ENCODE peak calls at places on chromosomes 7 and 10, in five cellular contexts. E is HEK293T, U is AG08395, C is chondrocyte, W is left ventricle myocardium superior. P is an unnamed sample.

GRCh38 chr7:112357136-112357535 is 93.1 kb upstream of the IFRD1 start:
- DNase-seq in E (no peak), C (no peak), W (no peak), U (no peak), P (no peak)

GRCh38 chr7:55177589-55178261 is 158.9 kb downstream of the EGFR start:
- DNase-seq in U (peak; percentile 29), W (peak; percentile 64), E (no peak), C (no peak), P (peak; percentile 68)

GRCh38 chr7:6446977-6447588 is 671 bp downstream of the DAGLB start:
- DNase-seq in C (no peak), W (peak; percentile 71), E (peak; percentile 40), U (peak; percentile 55), P (peak; percentile 69)

GRCh38 chr7:28144266-28144665 is 36.3 kb downstream of the JAZF1 start:
- DNase-seq in U (no peak), C (no peak), W (no peak), E (peak; percentile 19), P (no peak)

GRCh38 chr7:70631732-70632131 is 500.2 kb upstream of the GALNT17 start:
- DNase-seq in C (no peak), E (no peak), U (no peak), W (no peak), P (no peak)

GRCh38 chr10:14142631-14143270 is 188.0 kb downstream of the FRMD4A start:
- DNase-seq in W (no peak), C (no peak), E (no peak), U (no peak), P (no peak)

GRCh38 chr7:140019172-140019571 is 43.6 kb downstream of the PARP12 start:
- DNase-seq in E (no peak), C (no peak), U (no peak), W (no peak), P (no peak)

GRCh38 chr10:24642921-24643678 is 80.6 kb downstream of the ARHGAP21 start:
- DNase-seq in U (peak; percentile 82), C (no peak), E (peak; percentile 41), W (no peak), P (no peak)

GRCh38 chr7:128863433-128863989 is 855 bp downstream of the ATP6V1F start:
- DNase-seq in U (peak; percentile 84), E (peak; percentile 69), W (no peak), C (no peak), P (no peak)

P was measured in heart left ventricle.